ENCODE peak calls at places on chromosomes 11 and 22, in seven cellular contexts. One of them, this sample, is unnamed.
A peak's percentile ranks its signal among the peaks of the same experiment; 100 is the strongest.

GRCh38 chr11:79092791-79093313 is 348.0 kb downstream of the TENM4 start:
- DNase-seq in IMR-90: peak; percentile 100
- DNase-seq in H1: no peak
- DNase-seq in neuronal stem cell: no peak
- DNase-seq in mesenchymal stem cell: peak; percentile 90
- DNase-seq in H9: no peak
- DNase-seq in trophoblast cell: peak; percentile 89
- DNase-seq in this sample: peak; percentile 37

GRCh38 chr11:104907521-104908185 is 9.4 kb upstream of the CASP12 start:
- DNase-seq in IMR-90: peak; percentile 94
- DNase-seq in H1: no peak
- DNase-seq in neuronal stem cell: no peak
- DNase-seq in mesenchymal stem cell: no peak
- DNase-seq in H9: no peak
- DNase-seq in trophoblast cell: no peak
- DNase-seq in this sample: no peak

GRCh38 chr11:57641426-57641825 is 8.3 kb downstream of the YPEL4 start:
- DNase-seq in IMR-90: peak; percentile 69
- DNase-seq in H1: no peak
- DNase-seq in neuronal stem cell: no peak
- DNase-seq in mesenchymal stem cell: peak; percentile 81
- DNase-seq in H9: no peak
- DNase-seq in trophoblast cell: no peak
- DNase-seq in this sample: peak; percentile 79

GRCh38 chr11:112977620-112978212 is 16.5 kb downstream of the NCAM1 start:
- DNase-seq in IMR-90: peak; percentile 13
- DNase-seq in H1: no peak
- DNase-seq in neuronal stem cell: peak; percentile 15
- DNase-seq in mesenchymal stem cell: peak; percentile 91
- DNase-seq in H9: no peak
- DNase-seq in trophoblast cell: no peak
- DNase-seq in this sample: no peak

GRCh38 chr22:39313258-39314001 is 6.0 kb downstream of the RPL3 start:
- DNase-seq in IMR-90: no peak
- DNase-seq in H1: no peak
- DNase-seq in neuronal stem cell: no peak
- DNase-seq in mesenchymal stem cell: no peak
- DNase-seq in H9: no peak
- DNase-seq in trophoblast cell: no peak
- DNase-seq in this sample: no peak

GRCh38 chr22:27783436-27784098 is 18.0 kb downstream of the MN1 start:
- DNase-seq in IMR-90: no peak
- DNase-seq in H1: no peak
- DNase-seq in neuronal stem cell: no peak
- DNase-seq in mesenchymal stem cell: no peak
- DNase-seq in H9: no peak
- DNase-seq in trophoblast cell: no peak
- DNase-seq in this sample: no peak

GRCh38 chr11:119615003-119615878 is 113.8 kb downstream of the NECTIN1 start:
- DNase-seq in IMR-90: peak; percentile 90
- DNase-seq in H1: no peak
- DNase-seq in neuronal stem cell: no peak
- DNase-seq in mesenchymal stem cell: peak; percentile 84
- DNase-seq in H9: no peak
- DNase-seq in trophoblast cell: no peak
- DNase-seq in this sample: peak; percentile 67

GRCh38 chr11:8765294-8765693 is 82.7 kb downstream of the RPL27A start:
- DNase-seq in IMR-90: peak; percentile 85
- DNase-seq in H1: no peak
- DNase-seq in neuronal stem cell: no peak
- DNase-seq in mesenchymal stem cell: peak; percentile 72
- DNase-seq in H9: no peak
- DNase-seq in trophoblast cell: no peak
- DNase-seq in this sample: peak; percentile 88

GRCh38 chr11:80718611-80719291 is 1277.9 kb upstream of the TENM4 start:
- DNase-seq in IMR-90: no peak
- DNase-seq in H1: no peak
- DNase-seq in neuronal stem cell: no peak
- DNase-seq in mesenchymal stem cell: no peak
- DNase-seq in H9: no peak
- DNase-seq in trophoblast cell: no peak
- DNase-seq in this sample: no peak

GRCh38 chr11:60316317-60316716 is 10.7 kb upstream of the MS4A6E start:
- DNase-seq in IMR-90: no peak
- DNase-seq in H1: no peak
- DNase-seq in neuronal stem cell: no peak
- DNase-seq in mesenchymal stem cell: no peak
- DNase-seq in H9: no peak
- DNase-seq in trophoblast cell: no peak
- DNase-seq in this sample: no peak

GRCh38 chr11:114077482-114078305 is 18.2 kb downstream of the ZBTB16 start:
- DNase-seq in IMR-90: no peak
- DNase-seq in H1: no peak
- DNase-seq in neuronal stem cell: no peak
- DNase-seq in mesenchymal stem cell: no peak
- DNase-seq in H9: no peak
- DNase-seq in trophoblast cell: no peak
- DNase-seq in this sample: peak; percentile 88

GRCh38 chr11:62579252-62579651 is 5.6 kb upstream of the EEF1G start:
- DNase-seq in IMR-90: no peak
- DNase-seq in H1: no peak
- DNase-seq in neuronal stem cell: no peak
- DNase-seq in mesenchymal stem cell: no peak
- DNase-seq in H9: no peak
- DNase-seq in trophoblast cell: no peak
- DNase-seq in this sample: no peak

GRCh38 chr22:20434773-20435172 is 2.9 kb downstream of the SCARF2 start:
- DNase-seq in IMR-90: no peak
- DNase-seq in H1: no peak
- DNase-seq in neuronal stem cell: no peak
- DNase-seq in mesenchymal stem cell: no peak
- DNase-seq in H9: no peak
- DNase-seq in trophoblast cell: no peak
- DNase-seq in this sample: no peak

GRCh38 chr22:31882971-31883370 is 61.4 kb upstream of the YWHAH start:
- DNase-seq in IMR-90: no peak
- DNase-seq in H1: no peak
- DNase-seq in neuronal stem cell: no peak
- DNase-seq in mesenchymal stem cell: no peak
- DNase-seq in H9: no peak
- DNase-seq in trophoblast cell: no peak
- DNase-seq in this sample: peak; percentile 73

GRCh38 chr22:28043269-28043668 is 124.2 kb upstream of the PITPNB start:
- DNase-seq in IMR-90: no peak
- DNase-seq in H1: no peak
- DNase-seq in neuronal stem cell: no peak
- DNase-seq in mesenchymal stem cell: no peak
- DNase-seq in H9: no peak
- DNase-seq in trophoblast cell: no peak
- DNase-seq in this sample: peak; percentile 15

DNA sequence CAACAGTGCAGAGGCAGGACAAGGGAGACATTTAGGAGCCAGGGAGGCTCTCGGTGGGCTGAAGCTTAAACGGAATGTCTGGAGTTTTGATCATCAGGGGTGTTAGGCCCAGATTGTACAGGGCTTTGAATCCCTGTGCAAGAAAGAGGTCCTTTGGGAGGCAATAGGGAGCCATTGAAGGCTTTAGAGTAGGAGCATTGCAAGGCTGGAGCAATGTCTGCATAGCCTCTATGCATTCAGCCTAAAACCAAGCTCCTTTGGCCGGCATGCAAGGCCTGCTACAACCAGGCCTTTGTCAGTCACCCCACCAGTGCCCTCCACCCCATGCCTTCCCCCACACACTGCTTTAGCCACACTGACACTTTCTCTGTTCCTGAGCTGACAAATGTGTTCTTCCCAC is 47.4 kb upstream of the FGF3 start:
- DNase-seq in IMR-90: no peak
- DNase-seq in H1: no peak
- DNase-seq in neuronal stem cell: no peak
- DNase-seq in mesenchymal stem cell: no peak
- DNase-seq in H9: no peak
- DNase-seq in trophoblast cell: no peak
- DNase-seq in this sample: no peak
- H3K27me3 ChIP-seq in IMR-90: peaks cover 55% of the 10 kb centered on the region
- H3K27me3 ChIP-seq in H1: peaks cover 5% of the 10 kb centered on the region
- H3K27me3 ChIP-seq in neuronal stem cell: peaks cover 50% of the 10 kb centered on the region
- H3K27me3 ChIP-seq in mesenchymal stem cell: peaks cover 53% of the 10 kb centered on the region
- H3K27me3 ChIP-seq in H9: no peaks in the 10 kb centered on the region
- H3K27me3 ChIP-seq in trophoblast cell: no peaks in the 10 kb centered on the region
- H3K27me3 ChIP-seq in this sample: no peaks in the 10 kb centered on the region

DNA sequence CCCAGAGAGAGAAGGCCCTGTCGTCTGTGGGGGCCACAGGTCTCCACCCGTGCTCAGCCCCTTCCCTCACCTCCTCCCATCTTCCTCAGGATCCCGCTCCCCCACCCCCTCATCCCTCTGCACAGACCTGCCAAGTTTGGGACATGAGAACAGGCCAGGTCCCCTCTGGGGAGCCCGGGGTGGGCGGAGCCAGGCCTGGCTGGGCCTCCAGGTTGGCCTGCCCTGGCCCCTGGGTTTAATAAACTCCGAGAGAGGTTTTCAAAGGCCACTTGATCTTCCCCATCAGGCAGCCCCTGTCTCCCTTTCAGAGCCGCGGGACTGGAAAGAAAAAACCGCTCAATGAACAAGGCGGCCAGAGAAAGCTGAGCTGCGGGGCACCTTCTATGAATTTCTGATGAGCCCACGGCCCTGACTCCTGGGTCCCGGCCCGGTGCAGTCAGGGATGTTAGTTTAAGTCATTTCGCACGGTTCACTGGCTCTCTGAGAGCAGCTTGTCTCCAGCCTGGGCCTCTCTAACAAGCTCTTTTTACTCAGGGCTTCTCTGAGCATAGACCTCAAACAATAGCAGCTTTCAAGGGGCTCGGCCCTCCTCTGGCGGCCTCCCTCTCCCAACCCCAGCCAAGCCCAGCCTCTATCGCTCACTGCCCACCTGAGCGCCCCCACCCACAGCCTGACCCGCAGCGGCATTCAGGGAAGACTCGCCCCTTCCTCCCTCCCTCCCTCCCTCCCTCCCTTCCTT is 64.8 kb downstream of the RPUSD4 start:
- DNase-seq in IMR-90: no peak
- DNase-seq in H1: no peak
- DNase-seq in neuronal stem cell: peak; percentile 92
- DNase-seq in mesenchymal stem cell: no peak
- DNase-seq in H9: peak; percentile 86
- DNase-seq in trophoblast cell: no peak
- DNase-seq in this sample: peak; percentile 63
- H2BK5ac ChIP-seq in IMR-90: no peak overlapping the region
- H2BK5ac ChIP-seq in H1: peak overlapping the region; percentile 83
- H2BK5ac ChIP-seq in neuronal stem cell: peak overlapping the region; percentile 98
- H2BK5ac ChIP-seq in mesenchymal stem cell: no peak overlapping the region
- H2BK5ac ChIP-seq in H9: no peak overlapping the region
- H2BK5ac ChIP-seq in trophoblast cell: peak overlapping the region; percentile 85
- H2BK5ac ChIP-seq in this sample: no peak overlapping the region

DNA sequence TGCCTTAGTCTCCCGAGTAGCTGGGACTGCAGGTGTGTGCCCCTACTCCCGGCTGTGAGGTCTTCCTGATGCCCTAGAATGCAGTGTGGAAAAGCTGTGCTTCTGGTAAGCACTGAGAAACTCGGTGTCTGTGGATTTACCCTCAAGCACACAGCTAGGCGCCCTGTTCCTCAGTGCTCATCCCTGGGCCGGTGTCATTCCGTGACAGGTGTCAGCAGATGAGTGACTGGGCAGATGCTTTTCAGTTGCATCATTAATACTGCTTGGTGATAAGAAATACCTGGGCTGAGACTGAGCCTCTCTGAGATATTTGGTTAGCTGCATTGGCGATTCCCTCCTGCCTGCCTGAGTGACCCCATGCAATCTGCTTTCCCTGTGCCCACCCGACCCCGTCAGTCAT is 21.8 kb downstream of the FAM118A start:
- DNase-seq in IMR-90: no peak
- DNase-seq in H1: no peak
- DNase-seq in neuronal stem cell: no peak
- DNase-seq in mesenchymal stem cell: no peak
- DNase-seq in H9: no peak
- DNase-seq in trophoblast cell: peak; percentile 29
- DNase-seq in this sample: no peak
- H4K8ac ChIP-seq in IMR-90: no peak overlapping the region
- H4K8ac ChIP-seq in H1: no peak overlapping the region
- H4K8ac ChIP-seq in neuronal stem cell: no peak overlapping the region
- H4K8ac ChIP-seq in mesenchymal stem cell: no peak overlapping the region
- H4K8ac ChIP-seq in H9: no peak overlapping the region
- H4K8ac ChIP-seq in trophoblast cell: no peak overlapping the region
- H4K8ac ChIP-seq in this sample: no peak overlapping the region

GRCh38 chr22:49084203-49084602 is 743.5 kb downstream of the BRD1 start:
- DNase-seq in IMR-90: no peak
- DNase-seq in H1: no peak
- DNase-seq in neuronal stem cell: no peak
- DNase-seq in mesenchymal stem cell: no peak
- DNase-seq in H9: peak; percentile 55
- DNase-seq in trophoblast cell: no peak
- DNase-seq in this sample: peak; percentile 74
- H3K27me3 ChIP-seq in IMR-90: no peaks in the 10 kb centered on the region
- H3K27me3 ChIP-seq in H1: no peaks in the 10 kb centered on the region
- H3K27me3 ChIP-seq in neuronal stem cell: no peaks in the 10 kb centered on the region
- H3K27me3 ChIP-seq in mesenchymal stem cell: no peaks in the 10 kb centered on the region
- H3K27me3 ChIP-seq in H9: no peaks in the 10 kb centered on the region
- H3K27me3 ChIP-seq in trophoblast cell: no peaks in the 10 kb centered on the region
- H3K27me3 ChIP-seq in this sample: no peaks in the 10 kb centered on the region

GRCh38 chr22:33598821-33599220 is 321.5 kb downstream of the LARGE1 start:
- DNase-seq in IMR-90: no peak
- DNase-seq in H1: no peak
- DNase-seq in neuronal stem cell: no peak
- DNase-seq in mesenchymal stem cell: no peak
- DNase-seq in H9: no peak
- DNase-seq in trophoblast cell: no peak
- DNase-seq in this sample: no peak
- H2BK5ac ChIP-seq in IMR-90: no peak overlapping the region
- H2BK5ac ChIP-seq in H1: no peak overlapping the region
- H2BK5ac ChIP-seq in neuronal stem cell: no peak overlapping the region
- H2BK5ac ChIP-seq in mesenchymal stem cell: no peak overlapping the region
- H2BK5ac ChIP-seq in H9: no peak overlapping the region
- H2BK5ac ChIP-seq in trophoblast cell: no peak overlapping the region
- H2BK5ac ChIP-seq in this sample: no peak overlapping the region

DNA sequence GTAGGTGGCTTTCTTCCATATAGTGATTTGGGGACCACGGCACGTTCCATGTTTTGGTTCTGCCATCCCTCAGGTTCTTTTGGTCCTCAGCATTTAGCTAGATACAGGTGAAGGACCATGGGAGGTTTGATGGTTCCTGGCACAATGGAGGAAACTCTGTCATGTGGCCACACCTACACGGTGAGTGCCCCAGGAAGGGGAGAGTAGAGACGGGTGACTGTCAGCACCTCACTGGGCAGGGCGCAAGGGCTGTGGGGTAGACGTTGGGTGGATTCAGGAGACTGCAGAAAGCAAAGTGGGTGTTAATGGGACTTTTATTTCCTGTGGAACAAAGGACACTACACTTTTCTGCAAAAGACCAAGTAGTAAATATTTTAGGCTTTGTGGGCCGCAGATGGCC is 73.4 kb downstream of the PPP6R3 start:
- DNase-seq in IMR-90: no peak
- DNase-seq in H1: no peak
- DNase-seq in neuronal stem cell: no peak
- DNase-seq in mesenchymal stem cell: no peak
- DNase-seq in H9: no peak
- DNase-seq in trophoblast cell: no peak
- DNase-seq in this sample: no peak
- H4K8ac ChIP-seq in IMR-90: no peak overlapping the region
- H4K8ac ChIP-seq in H1: no peak overlapping the region
- H4K8ac ChIP-seq in neuronal stem cell: no peak overlapping the region
- H4K8ac ChIP-seq in mesenchymal stem cell: no peak overlapping the region
- H4K8ac ChIP-seq in H9: no peak overlapping the region
- H4K8ac ChIP-seq in trophoblast cell: peak overlapping the region; percentile 48
- H4K8ac ChIP-seq in this sample: no peak overlapping the region

This sample was measured in mesendoderm.